ENCODE peak calls at places on chromosomes 16 and 17, in seven cellular contexts. One of them, this sample, is unnamed.

GRCh38 chr17:9676742-9677387 is 31.5 kb downstream of the USP43 start:
- DNase-seq in WTC11: no peak
- DNase-seq in pancreas: no peak
- DNase-seq in kidney: no peak
- DNase-seq in cardiac fibroblast: peak
- DNase-seq in lung: no peak
- DNase-seq in adrenal gland: no peak
- DNase-seq in this sample: peak

GRCh38 chr17:50290074-50290702 is 15.9 kb downstream of the TMEM92 start:
- DNase-seq in WTC11: no peak
- DNase-seq in pancreas: no peak
- DNase-seq in kidney: peak
- DNase-seq in cardiac fibroblast: peak
- DNase-seq in lung: peak
- DNase-seq in adrenal gland: peak
- DNase-seq in this sample: peak

GRCh38 chr16:8951447-8952280 is 12.0 kb downstream of the USP7 start:
- DNase-seq in WTC11: no peak
- DNase-seq in pancreas: no peak
- DNase-seq in kidney: no peak
- DNase-seq in cardiac fibroblast: no peak
- DNase-seq in lung: no peak
- DNase-seq in adrenal gland: no peak
- DNase-seq in this sample: no peak

GRCh38 chr16:73015612-73016487 is 32.1 kb downstream of the ZFHX3 start:
- DNase-seq in WTC11: no peak
- DNase-seq in pancreas: peak
- DNase-seq in kidney: peak
- DNase-seq in cardiac fibroblast: no peak
- DNase-seq in lung: peak
- DNase-seq in adrenal gland: no peak
- DNase-seq in this sample: no peak

GRCh38 chr16:35559911-35560636 is 2100.7 kb downstream of the TP53TG3F start:
- DNase-seq in WTC11: no peak
- DNase-seq in pancreas: no peak
- DNase-seq in kidney: no peak
- DNase-seq in cardiac fibroblast: no peak
- DNase-seq in lung: no peak
- DNase-seq in adrenal gland: no peak
- DNase-seq in this sample: no peak

GRCh38 chr16:58284488-58284887 is 10.3 kb downstream of the PRSS54 start:
- DNase-seq in WTC11: no peak
- DNase-seq in pancreas: no peak
- DNase-seq in kidney: no peak
- DNase-seq in cardiac fibroblast: no peak
- DNase-seq in lung: no peak
- DNase-seq in adrenal gland: no peak
- DNase-seq in this sample: no peak

GRCh38 chr16:82699711-82700495 is 73.1 kb downstream of the CDH13 start:
- DNase-seq in WTC11: no peak
- DNase-seq in pancreas: no peak
- DNase-seq in kidney: no peak
- DNase-seq in cardiac fibroblast: peak
- DNase-seq in lung: no peak
- DNase-seq in adrenal gland: no peak
- DNase-seq in this sample: peak

GRCh38 chr16:1614226-1615102 is 2.3 kb downstream of the CRAMP1 start:
- DNase-seq in WTC11: peak
- DNase-seq in pancreas: peak
- DNase-seq in kidney: peak
- DNase-seq in cardiac fibroblast: peak
- DNase-seq in lung: no peak
- DNase-seq in adrenal gland: peak
- DNase-seq in this sample: peak

GRCh38 chr16:347203-347602 is 5.3 kb downstream of the AXIN1 start:
- DNase-seq in WTC11: no peak
- DNase-seq in pancreas: no peak
- DNase-seq in kidney: no peak
- DNase-seq in cardiac fibroblast: no peak
- DNase-seq in lung: no peak
- DNase-seq in adrenal gland: no peak
- DNase-seq in this sample: no peak

GRCh38 chr17:2233441-2233947 is 70.1 kb downstream of the SMG6 start:
- DNase-seq in WTC11: no peak
- DNase-seq in pancreas: no peak
- DNase-seq in kidney: no peak
- DNase-seq in cardiac fibroblast: peak
- DNase-seq in lung: no peak
- DNase-seq in adrenal gland: no peak
- DNase-seq in this sample: peak

GRCh38 chr17:50668025-50668837 is 33.5 kb downstream of the ABCC3 start:
- DNase-seq in WTC11: no peak
- DNase-seq in pancreas: no peak
- DNase-seq in kidney: peak
- DNase-seq in cardiac fibroblast: peak
- DNase-seq in lung: no peak
- DNase-seq in adrenal gland: no peak
- DNase-seq in this sample: no peak

GRCh38 chr16:83940630-83941378 is 12.2 kb upstream of the OSGIN1 start:
- DNase-seq in WTC11: no peak
- DNase-seq in pancreas: no peak
- DNase-seq in kidney: no peak
- DNase-seq in cardiac fibroblast: no peak
- DNase-seq in lung: no peak
- DNase-seq in adrenal gland: no peak
- DNase-seq in this sample: no peak

GRCh38 chr17:40560592-40561293 is 4.5 kb downstream of the CCR7 start:
- DNase-seq in WTC11: peak
- DNase-seq in pancreas: peak
- DNase-seq in kidney: peak
- DNase-seq in cardiac fibroblast: peak
- DNase-seq in lung: no peak
- DNase-seq in adrenal gland: peak
- DNase-seq in this sample: no peak

GRCh38 chr17:11282586-11282985 is 41.6 kb downstream of the SHISA6 start:
- DNase-seq in WTC11: no peak
- DNase-seq in pancreas: no peak
- DNase-seq in kidney: no peak
- DNase-seq in cardiac fibroblast: no peak
- DNase-seq in lung: no peak
- DNase-seq in adrenal gland: no peak
- DNase-seq in this sample: no peak

GRCh38 chr17:4008496-4009163 is 44.4 kb upstream of the ATP2A3 start:
- DNase-seq in WTC11: no peak
- DNase-seq in pancreas: no peak
- DNase-seq in kidney: peak
- DNase-seq in cardiac fibroblast: no peak
- DNase-seq in lung: no peak
- DNase-seq in adrenal gland: no peak
- DNase-seq in this sample: no peak

GRCh38 chr17:34571428-34572130 is 7.8 kb upstream of the TMEM132E start:
- DNase-seq in WTC11: no peak
- DNase-seq in pancreas: no peak
- DNase-seq in kidney: no peak
- DNase-seq in cardiac fibroblast: no peak
- DNase-seq in lung: no peak
- DNase-seq in adrenal gland: no peak
- DNase-seq in this sample: no peak

GRCh38 chr17:8673621-8674020 is 43.1 kb upstream of the MYH10 start:
- DNase-seq in WTC11: no peak
- DNase-seq in pancreas: no peak
- DNase-seq in kidney: no peak
- DNase-seq in cardiac fibroblast: peak
- DNase-seq in lung: no peak
- DNase-seq in adrenal gland: peak
- DNase-seq in this sample: no peak

GRCh38 chr17:75689441-75689873 is 22.3 kb downstream of the SAP30BP start:
- DNase-seq in WTC11: no peak
- DNase-seq in pancreas: peak
- DNase-seq in kidney: peak
- DNase-seq in cardiac fibroblast: no peak
- DNase-seq in lung: no peak
- DNase-seq in adrenal gland: no peak
- DNase-seq in this sample: peak

GRCh38 chr16:68715471-68715870 is 21.6 kb upstream of the CDH1 start:
- DNase-seq in WTC11: no peak
- DNase-seq in pancreas: no peak
- DNase-seq in kidney: no peak
- DNase-seq in cardiac fibroblast: no peak
- DNase-seq in lung: no peak
- DNase-seq in adrenal gland: no peak
- DNase-seq in this sample: no peak

GRCh38 chr17:64154321-64155089 is 24.6 kb upstream of the ERN1 start:
- DNase-seq in WTC11: no peak
- DNase-seq in pancreas: no peak
- DNase-seq in kidney: no peak
- DNase-seq in cardiac fibroblast: no peak
- DNase-seq in lung: no peak
- DNase-seq in adrenal gland: peak
- DNase-seq in this sample: no peak

GRCh38 chr17:38906429-38907172 is 18.8 kb upstream of the LASP1NB start:
- DNase-seq in WTC11: no peak
- DNase-seq in pancreas: no peak
- DNase-seq in kidney: peak
- DNase-seq in cardiac fibroblast: peak
- DNase-seq in lung: no peak
- DNase-seq in adrenal gland: no peak
- DNase-seq in this sample: no peak

GRCh38 chr16:26396511-26397235 is 670.1 kb upstream of the C16orf82 start:
- DNase-seq in WTC11: no peak
- DNase-seq in pancreas: no peak
- DNase-seq in kidney: no peak
- DNase-seq in cardiac fibroblast: no peak
- DNase-seq in lung: no peak
- DNase-seq in adrenal gland: no peak
- DNase-seq in this sample: no peak

GRCh38 chr17:27466748-27467375 is 10.6 kb downstream of the KSR1 start:
- DNase-seq in WTC11: no peak
- DNase-seq in pancreas: no peak
- DNase-seq in kidney: no peak
- DNase-seq in cardiac fibroblast: no peak
- DNase-seq in lung: no peak
- DNase-seq in adrenal gland: no peak
- DNase-seq in this sample: no peak

GRCh38 chr17:20273741-20274500 is 193.4 kb downstream of the LGALS9B start:
- DNase-seq in WTC11: no peak
- DNase-seq in pancreas: no peak
- DNase-seq in kidney: no peak
- DNase-seq in cardiac fibroblast: no peak
- DNase-seq in lung: no peak
- DNase-seq in adrenal gland: no peak
- DNase-seq in this sample: no peak

GRCh38 chr16:53901396-53901795 is 197.4 kb downstream of the FTO start:
- DNase-seq in WTC11: no peak
- DNase-seq in pancreas: no peak
- DNase-seq in kidney: no peak
- DNase-seq in cardiac fibroblast: no peak
- DNase-seq in lung: no peak
- DNase-seq in adrenal gland: no peak
- DNase-seq in this sample: no peak

GRCh38 chr16:31475949-31476304 is 4.0 kb downstream of the TGFB1I1 start:
- DNase-seq in WTC11: peak
- DNase-seq in pancreas: no peak
- DNase-seq in kidney: no peak
- DNase-seq in cardiac fibroblast: no peak
- DNase-seq in lung: peak
- DNase-seq in adrenal gland: no peak
- DNase-seq in this sample: no peak

GRCh38 chr17:55456307-55457240 is 34.9 kb upstream of the MMD start:
- DNase-seq in WTC11: no peak
- DNase-seq in pancreas: no peak
- DNase-seq in kidney: no peak
- DNase-seq in cardiac fibroblast: peak
- DNase-seq in lung: no peak
- DNase-seq in adrenal gland: no peak
- DNase-seq in this sample: no peak

GRCh38 chr17:55462711-55463110 is 41.1 kb upstream of the MMD start:
- DNase-seq in WTC11: no peak
- DNase-seq in pancreas: no peak
- DNase-seq in kidney: no peak
- DNase-seq in cardiac fibroblast: no peak
- DNase-seq in lung: no peak
- DNase-seq in adrenal gland: no peak
- DNase-seq in this sample: no peak

GRCh38 chr17:55462234-55462633 is 40.6 kb upstream of the MMD start:
- DNase-seq in WTC11: no peak
- DNase-seq in pancreas: no peak
- DNase-seq in kidney: no peak
- DNase-seq in cardiac fibroblast: no peak
- DNase-seq in lung: no peak
- DNase-seq in adrenal gland: no peak
- DNase-seq in this sample: no peak

GRCh38 chr17:55458287-55458900 is 36.8 kb upstream of the MMD start:
- DNase-seq in WTC11: no peak
- DNase-seq in pancreas: no peak
- DNase-seq in kidney: no peak
- DNase-seq in cardiac fibroblast: no peak
- DNase-seq in lung: no peak
- DNase-seq in adrenal gland: no peak
- DNase-seq in this sample: no peak

GRCh38 chr17:55458977-55459376 is 37.3 kb upstream of the MMD start:
- DNase-seq in WTC11: no peak
- DNase-seq in pancreas: no peak
- DNase-seq in kidney: no peak
- DNase-seq in cardiac fibroblast: peak
- DNase-seq in lung: no peak
- DNase-seq in adrenal gland: no peak
- DNase-seq in this sample: peak
- TF ChIP-seq CTCF in WTC11: no peak
- TF ChIP-seq CTCF in pancreas: no peak
- TF ChIP-seq CTCF in kidney: no peak
- TF ChIP-seq CTCF in cardiac fibroblast: no peak
- TF ChIP-seq CTCF in lung: no peak
- TF ChIP-seq CTCF in adrenal gland: no peak
- TF ChIP-seq CTCF in this sample: no peak

GRCh38 chr17:78349831-78350631 is 9.8 kb downstream of the SOCS3 start:
- DNase-seq in WTC11: no peak
- DNase-seq in pancreas: no peak
- DNase-seq in kidney: no peak
- DNase-seq in cardiac fibroblast: no peak
- DNase-seq in lung: no peak
- DNase-seq in adrenal gland: no peak
- DNase-seq in this sample: no peak
- TF ChIP-seq CTCF in WTC11: no peak
- TF ChIP-seq CTCF in pancreas: no peak
- TF ChIP-seq CTCF in kidney: no peak
- TF ChIP-seq CTCF in cardiac fibroblast: no peak
- TF ChIP-seq CTCF in lung: no peak
- TF ChIP-seq CTCF in adrenal gland: no peak
- TF ChIP-seq CTCF in this sample: peak

GRCh38 chr17:65278050-65278819 is 141.1 kb downstream of the RGS9 start:
- DNase-seq in WTC11: peak
- DNase-seq in pancreas: no peak
- DNase-seq in kidney: peak
- DNase-seq in cardiac fibroblast: peak
- DNase-seq in lung: peak
- DNase-seq in adrenal gland: peak
- DNase-seq in this sample: peak
- TF ChIP-seq CTCF in WTC11: peak
- TF ChIP-seq CTCF in pancreas: no peak
- TF ChIP-seq CTCF in kidney: peak
- TF ChIP-seq CTCF in cardiac fibroblast: peak
- TF ChIP-seq CTCF in lung: peak
- TF ChIP-seq CTCF in adrenal gland: peak
- TF ChIP-seq CTCF in this sample: peak

GRCh38 chr17:57989011-57989345 is 924 bp upstream of the VEZF1 start:
- DNase-seq in WTC11: no peak
- DNase-seq in pancreas: no peak
- DNase-seq in kidney: no peak
- DNase-seq in cardiac fibroblast: peak
- DNase-seq in lung: no peak
- DNase-seq in adrenal gland: peak
- DNase-seq in this sample: peak
- TF ChIP-seq CTCF in WTC11: no peak
- TF ChIP-seq CTCF in pancreas: no peak
- TF ChIP-seq CTCF in kidney: no peak
- TF ChIP-seq CTCF in cardiac fibroblast: no peak
- TF ChIP-seq CTCF in lung: no peak
- TF ChIP-seq CTCF in adrenal gland: no peak
- TF ChIP-seq CTCF in this sample: peak

This sample was measured in HFFc6.